ENCODE peak calls at places on chromosomes 12 and 14, in five cellular contexts. One of them, this sample, is unnamed.

GRCh38 chr12:64603183-64603841 is 7.0 kb upstream of the RASSF3 start:
- DNase-seq in islet precursor cell: no peak
- DNase-seq in neural progenitor cell: no peak
- DNase-seq in ELR: no peak
- DNase-seq in NCI-H1436: no peak
- DNase-seq in this sample: no peak

GRCh38 chr14:87175175-87175574 is 817.8 kb downstream of the GALC start:
- DNase-seq in islet precursor cell: no peak
- DNase-seq in neural progenitor cell: no peak
- DNase-seq in ELR: no peak
- DNase-seq in NCI-H1436: no peak
- DNase-seq in this sample: no peak

GRCh38 chr12:119780786-119781434 is 96.2 kb downstream of the CIT start:
- DNase-seq in islet precursor cell: no peak
- DNase-seq in neural progenitor cell: peak
- DNase-seq in ELR: peak
- DNase-seq in NCI-H1436: no peak
- DNase-seq in this sample: peak

GRCh38 chr14:23209651-23210423 is 26.4 kb upstream of the SLC7A8 start:
- DNase-seq in islet precursor cell: no peak
- DNase-seq in neural progenitor cell: no peak
- DNase-seq in ELR: peak
- DNase-seq in NCI-H1436: no peak
- DNase-seq in this sample: no peak

GRCh38 chr12:109131522-109132050 is 15.2 kb downstream of the ACACB start:
- DNase-seq in islet precursor cell: peak
- DNase-seq in neural progenitor cell: no peak
- DNase-seq in ELR: no peak
- DNase-seq in NCI-H1436: no peak
- DNase-seq in this sample: no peak

GRCh38 chr12:120500577-120500976 is 4.7 kb downstream of the DYNLL1 start:
- DNase-seq in islet precursor cell: no peak
- DNase-seq in neural progenitor cell: no peak
- DNase-seq in ELR: no peak
- DNase-seq in NCI-H1436: no peak
- DNase-seq in this sample: no peak

GRCh38 chr12:90281156-90281868 is 572.7 kb upstream of the ATP2B1 start:
- DNase-seq in islet precursor cell: no peak
- DNase-seq in neural progenitor cell: no peak
- DNase-seq in ELR: no peak
- DNase-seq in NCI-H1436: no peak
- DNase-seq in this sample: no peak

GRCh38 chr14:68458840-68459469 is 333.9 kb downstream of the ZFP36L1 start:
- DNase-seq in islet precursor cell: peak
- DNase-seq in neural progenitor cell: peak
- DNase-seq in ELR: peak
- DNase-seq in NCI-H1436: no peak
- DNase-seq in this sample: no peak

GRCh38 chr12:102462386-102462785 is 18.0 kb downstream of the IGF1 start:
- DNase-seq in islet precursor cell: no peak
- DNase-seq in neural progenitor cell: no peak
- DNase-seq in ELR: no peak
- DNase-seq in NCI-H1436: no peak
- DNase-seq in this sample: no peak

This sample was measured in neuronal stem cell.